ENCODE peak calls at places on chromosomes 4 and X, in four cellular contexts. One of them, this sample, is unnamed.

GRCh38 chr4:62670509-62670908 is 1470.4 kb downstream of the ADGRL3 start:
- DNase-seq in NCI-H1436: no peak
- DNase-seq in H4: peak; percentile 4
- DNase-seq in NCI-H2029: peak; percentile 10
- DNase-seq in this sample: no peak

GRCh38 chrX:40402771-40403533 is 177.8 kb upstream of the ATP6AP2 start:
- DNase-seq in NCI-H1436: no peak
- DNase-seq in H4: peak; percentile 21
- DNase-seq in NCI-H2029: no peak
- DNase-seq in this sample: no peak

GRCh38 chr4:38819569-38819968 is 15.0 kb upstream of the TLR1 start:
- DNase-seq in NCI-H1436: no peak
- DNase-seq in H4: peak; percentile 62
- DNase-seq in NCI-H2029: no peak
- DNase-seq in this sample: no peak

GRCh38 chrX:132967049-132967448 is 8.6 kb upstream of the HS6ST2 start:
- DNase-seq in NCI-H1436: no peak
- DNase-seq in H4: no peak
- DNase-seq in NCI-H2029: no peak
- DNase-seq in this sample: no peak

GRCh38 chr4:53189011-53189410 is 176.8 kb downstream of the SCFD2 start:
- DNase-seq in NCI-H1436: no peak
- DNase-seq in H4: no peak
- DNase-seq in NCI-H2029: no peak
- DNase-seq in this sample: no peak

GRCh38 chr4:39062094-39062493 is at the start of gene KLHL5:
- DNase-seq in NCI-H1436: no peak
- DNase-seq in H4: no peak
- DNase-seq in NCI-H2029: no peak
- DNase-seq in this sample: no peak

GRCh38 chr4:60992037-60992436 is 208.1 kb upstream of the ADGRL3 start:
- DNase-seq in NCI-H1436: no peak
- DNase-seq in H4: no peak
- DNase-seq in NCI-H2029: no peak
- DNase-seq in this sample: no peak

GRCh38 chr4:1096841-1097240 is 16.5 kb downstream of the RNF212 start:
- DNase-seq in NCI-H1436: no peak
- DNase-seq in H4: no peak
- DNase-seq in NCI-H2029: no peak
- DNase-seq in this sample: no peak

GRCh38 chr4:3519468-3520264 is 12.6 kb downstream of the LRPAP1 start:
- DNase-seq in NCI-H1436: no peak
- DNase-seq in H4: no peak
- DNase-seq in NCI-H2029: no peak
- DNase-seq in this sample: no peak

GRCh38 chr4:6908397-6909112 is 1.1 kb upstream of the TBC1D14 start:
- DNase-seq in NCI-H1436: no peak
- DNase-seq in H4: no peak
- DNase-seq in NCI-H2029: no peak
- DNase-seq in this sample: no peak

GRCh38 chr4:38013461-38014366 is 53.5 kb downstream of the PTTG2 start:
- DNase-seq in NCI-H1436: no peak
- DNase-seq in H4: no peak
- DNase-seq in NCI-H2029: peak; percentile 48
- DNase-seq in this sample: no peak

GRCh38 chr4:156298230-156298629 is 344.6 kb upstream of the CTSO start:
- DNase-seq in NCI-H1436: no peak
- DNase-seq in H4: no peak
- DNase-seq in NCI-H2029: no peak
- DNase-seq in this sample: no peak

GRCh38 chr4:52643846-52644245 is 15.3 kb downstream of the USP46 start:
- DNase-seq in NCI-H1436: no peak
- DNase-seq in H4: peak; percentile 29
- DNase-seq in NCI-H2029: peak; percentile 80
- DNase-seq in this sample: no peak

GRCh38 chr4:38001927-38002326 is 41.7 kb downstream of the PTTG2 start:
- DNase-seq in NCI-H1436: no peak
- DNase-seq in H4: no peak
- DNase-seq in NCI-H2029: no peak
- DNase-seq in this sample: no peak

GRCh38 chr4:52107336-52107735 is 56.2 kb downstream of the SPATA18 start:
- DNase-seq in NCI-H1436: no peak
- DNase-seq in H4: no peak
- DNase-seq in NCI-H2029: no peak
- DNase-seq in this sample: no peak

This sample was measured in T follicular helper cell.